ENCODE peak calls at places on chromosomes 1 and 21, in four cellular contexts. H is OCI-LY7, K is HCT116, U is fibroblast of mammary gland. Z is an unnamed sample.

GRCh38 chr1:106621853-106622252 is 434.6 kb upstream of the PRMT6 start:
- DNase-seq in U (no peak), H (no peak), K (no peak), Z (no peak)

GRCh38 chr1:212070720-212071302 is 35.3 kb downstream of the DTL start:
- DNase-seq in U (peak; percentile 65), H (peak; percentile 31), K (peak; percentile 13), Z (peak; percentile 73)

GRCh38 chr1:83845437-83846071 is 153.4 kb downstream of the TTLL7 start:
- DNase-seq in K (no peak), U (peak; percentile 65), H (no peak), Z (peak; percentile 38)

GRCh38 chr1:11413907-11414495 is 65.0 kb upstream of the DISP3 start:
- DNase-seq in H (no peak), U (no peak), K (no peak), Z (no peak)

GRCh38 chr1:145846191-145846590 is 761 bp downstream of the NUDT17 start:
- DNase-seq in H (peak; percentile 59), K (no peak), U (peak; percentile 41), Z (peak; percentile 23)

GRCh38 chr1:176515310-176515709 is 52.3 kb downstream of the PAPPA2 start:
- DNase-seq in H (no peak), U (peak; percentile 92), K (no peak), Z (peak; percentile 42)

GRCh38 chr1:201887116-201887866 is 1.4 kb upstream of the SHISA4 start:
- DNase-seq in U (no peak), K (no peak), H (no peak), Z (no peak)

GRCh38 chr1:179761296-179761695 is 18.2 kb downstream of the FAM163A start:
- DNase-seq in K (no peak), H (no peak), U (no peak), Z (no peak)

GRCh38 chr1:162561616-162562451 is at the start of gene UAP1:
- DNase-seq in U (no peak), K (no peak), H (peak; percentile 16), Z (no peak)

GRCh38 chr1:84259989-84260388 is 41.5 kb upstream of the SAMD13 start:
- DNase-seq in U (no peak), K (no peak), H (no peak), Z (no peak)

GRCh38 chr1:84772428-84772943 is 82.2 kb upstream of the SSX2IP start:
- DNase-seq in K (peak; percentile 78), H (peak; percentile 65), U (peak; percentile 83), Z (peak; percentile 78)

GRCh38 chr1:211653907-211654553 is 21.4 kb downstream of the NEK2 start:
- DNase-seq in H (no peak), U (peak; percentile 47), K (no peak), Z (peak; percentile 81)

GRCh38 chr1:94648225-94649007 is 106.9 kb upstream of the F3 start:
- DNase-seq in H (no peak), K (no peak), U (peak; percentile 99), Z (peak; percentile 100)

GRCh38 chr21:45972716-45973474 is 8.7 kb upstream of the COL6A1 start:
- DNase-seq in K (no peak), H (no peak), U (peak; percentile 96), Z (peak; percentile 96)

GRCh38 chr1:147502760-147503159 is 38.5 kb upstream of the BCL9 start:
- DNase-seq in K (no peak), H (no peak), U (no peak), Z (no peak)

GRCh38 chr21:31370893-31371652 is 27.0 kb upstream of the TIAM1 start:
- DNase-seq in U (peak; percentile 69), K (no peak), H (no peak), Z (peak; percentile 49)

GRCh38 chr1:29752141-29752540 is 515.8 kb downstream of the PTPRU start:
- DNase-seq in U (no peak), K (no peak), H (no peak), Z (no peak)

GRCh38 chr1:154765970-154766369 is 104.1 kb downstream of the KCNN3 start:
- DNase-seq in U (peak; percentile 31), H (peak; percentile 25), K (peak; percentile 38), Z (peak; percentile 30)

GRCh38 chr1:189237008-189237407 is 1240.7 kb downstream of the BRINP3 start:
- DNase-seq in K (no peak), H (no peak), U (no peak), Z (no peak)
- H3K4me3 ChIP-seq in K (no peak overlapping the region), H (no peak overlapping the region), U (no peak overlapping the region), Z (no peak overlapping the region)

GRCh38 chr1:44802306-44803061 is 2.3 kb downstream of the PLK3 start:
- DNase-seq in H (no peak), U (no peak), K (no peak), Z (no peak)
- H3K4me3 ChIP-seq in H (peak overlapping the region; percentile 83), U (peak overlapping the region; percentile 84), K (no peak overlapping the region), Z (peak overlapping the region; percentile 61)

GRCh38 chr1:166947398-166948043 is 27.8 kb downstream of the ILDR2 start:
- DNase-seq in U (peak; percentile 23), K (no peak), H (no peak), Z (peak; percentile 39)
- H3K4me3 ChIP-seq in U (no peak overlapping the region), K (no peak overlapping the region), H (no peak overlapping the region), Z (no peak overlapping the region)

GRCh38 chr1:226001852-226002666 is 2.9 kb upstream of the SDE2 start:
- DNase-seq in H (peak; percentile 65), U (peak; percentile 8), K (no peak), Z (no peak)
- H3K4me3 ChIP-seq in H (peak overlapping the region; percentile 3), U (no peak overlapping the region), K (no peak overlapping the region), Z (no peak overlapping the region)

DNA sequence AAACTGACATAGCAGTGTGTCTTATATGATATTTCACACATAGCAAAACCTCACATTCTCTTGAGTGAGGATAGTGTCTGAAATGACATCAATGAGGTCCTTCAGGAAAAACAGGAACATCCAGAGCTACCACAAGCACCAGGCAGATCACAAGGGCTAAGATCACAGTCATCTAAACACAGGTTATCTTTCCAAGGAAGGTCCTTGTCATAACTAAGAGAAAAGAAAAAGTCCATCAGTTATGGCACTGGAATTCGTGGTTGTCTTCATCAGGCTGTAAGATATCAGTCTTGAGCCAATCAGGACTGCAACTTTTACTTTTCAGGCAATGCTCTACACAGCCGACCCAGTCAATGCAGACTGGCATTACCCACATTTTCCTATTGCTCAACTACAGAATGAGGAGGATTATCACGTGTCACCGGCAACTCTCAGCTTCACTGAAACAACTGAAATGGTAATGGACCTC is 26.4 kb downstream of the SORT1 start:
- DNase-seq in K (no peak), U (peak; percentile 63), H (no peak), Z (peak; percentile 81)
- H3K4me3 ChIP-seq in K (no peak overlapping the region), U (peak overlapping the region; percentile 5), H (no peak overlapping the region), Z (peak overlapping the region; percentile 33)

DNA sequence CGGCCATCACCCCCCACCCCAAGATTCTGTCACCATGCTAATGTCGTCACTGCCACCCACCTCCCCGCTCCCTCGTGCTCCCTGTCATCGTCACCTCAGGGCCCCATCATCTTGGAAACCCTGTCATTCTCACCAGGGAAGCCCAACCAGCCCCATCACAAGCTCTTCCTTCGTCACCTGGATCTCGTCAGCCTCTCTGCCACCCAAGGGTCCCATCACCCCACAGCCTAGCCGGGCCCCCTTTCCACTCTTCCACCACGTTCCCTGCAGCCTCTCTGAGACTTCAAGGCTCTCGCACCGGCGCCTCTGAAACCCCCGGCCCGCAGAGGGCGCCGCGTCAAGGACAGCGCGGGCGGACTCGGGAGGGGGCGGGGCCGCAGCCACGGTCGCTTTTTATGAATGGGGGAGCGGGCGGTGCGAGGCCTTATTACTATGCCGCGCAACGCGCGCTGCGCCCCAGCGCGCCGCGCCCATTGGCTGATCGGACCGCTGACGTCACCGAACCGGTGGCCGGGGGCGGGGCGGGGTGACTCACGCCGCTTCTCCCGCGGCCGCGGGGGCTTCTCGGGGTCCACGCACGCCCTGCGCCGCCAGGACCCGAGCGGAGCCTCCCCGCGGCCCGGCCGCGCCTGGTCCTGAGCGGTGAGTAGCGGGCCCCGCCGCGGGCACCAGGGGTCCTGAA is at the start of gene GPR3:
- DNase-seq in U (peak; percentile 88), H (peak; percentile 96), K (peak; percentile 84), Z (peak; percentile 94)
- H3K4me3 ChIP-seq in U (peak within 1 kb of the TSS; percentile 81), H (peak within 1 kb of the TSS; percentile 75), K (peak within 1 kb of the TSS; percentile 99), Z (peak within 1 kb of the TSS; percentile 72)

Z was measured in fibroblast of villous mesenchyme.